ENCODE peak calls at places on chromosomes 2 and 18, in four cellular contexts. A is heart right ventricle; J is CD8-positive, alpha-beta T cell; P is right cardiac atrium. K is an unnamed sample.
A peak's percentile ranks its signal among the peaks of the same experiment; 100 is the strongest.

GRCh38 chr2:555164-555922 is 121.9 kb downstream of the TMEM18 start:
- DNase-seq in A (no peak), J (no peak), P (peak; percentile 36), K (no peak)

GRCh38 chr2:234081970-234082822 is 31.7 kb downstream of the SPP2 start:
- DNase-seq in A (no peak), J (no peak), P (no peak), K (no peak)

GRCh38 chr18:70333316-70333715 is 44.5 kb downstream of the SOCS6 start:
- DNase-seq in A (no peak), J (no peak), P (no peak), K (no peak)

GRCh38 chr2:99801304-99801909 is 311.6 kb upstream of the REV1 start:
- DNase-seq in A (no peak), J (no peak), P (no peak), K (no peak)

GRCh38 chr2:239271471-239272255 is 129.2 kb downstream of the HDAC4 start:
- DNase-seq in A (no peak), J (no peak), P (no peak), K (no peak)

GRCh38 chr2:80748576-80748975 is 444.0 kb upstream of the LRRTM1 start:
- DNase-seq in A (no peak), J (no peak), P (no peak), K (no peak)

GRCh38 chr2:213271947-213272346 is 12.3 kb upstream of the SPAG16 start:
- DNase-seq in A (no peak), J (no peak), P (no peak), K (no peak)

GRCh38 chr2:225865468-225865867 is 466.0 kb downstream of the NYAP2 start:
- DNase-seq in A (no peak), J (no peak), P (no peak), K (no peak)

GRCh38 chr2:79621252-79621651 is 108.4 kb downstream of the CTNNA2 start:
- DNase-seq in A (no peak), J (no peak), P (no peak), K (no peak)

GRCh38 chr18:52343138-52343537 is 3.1 kb downstream of the DCC start:
- DNase-seq in A (no peak), J (no peak), P (no peak), K (no peak)

GRCh38 chr2:229475753-229476152 is 204.7 kb upstream of the PID1 start:
- DNase-seq in A (no peak), J (no peak), P (no peak), K (no peak)

GRCh38 chr18:21740474-21740723 is 193 bp upstream of the MIB1 start:
- DNase-seq in A (peak; percentile 99), J (peak; percentile 98), P (no peak), K (no peak)

GRCh38 chr2:50722828-50723227 is 309.1 kb downstream of the NRXN1 start:
- DNase-seq in A (no peak), J (no peak), P (no peak), K (no peak)

GRCh38 chr2:11285499-11285898 is 58.9 kb downstream of the ROCK2 start:
- DNase-seq in A (no peak), J (no peak), P (no peak), K (no peak)

GRCh38 chr2:67322361-67323001 is 74.7 kb upstream of the ETAA1 start:
- DNase-seq in A (peak; percentile 20), J (no peak), P (peak; percentile 46), K (no peak)

GRCh38 chr2:8802741-8803140 is 34.7 kb downstream of the KIDINS220 start:
- DNase-seq in A (no peak), J (no peak), P (no peak), K (no peak)

GRCh38 chr2:39696072-39696471 is 30.4 kb downstream of the TMEM178A start:
- DNase-seq in A (no peak), J (no peak), P (no peak), K (no peak)

GRCh38 chr2:21070322-21071257 is 26.7 kb upstream of the APOB start:
- DNase-seq in A (no peak), J (no peak), P (no peak), K (no peak)

GRCh38 chr2:142130111-142131015 is 453 bp downstream of the LRP1B start:
- DNase-seq in A (peak; percentile 7), J (no peak), P (peak; percentile 78), K (no peak)

GRCh38 chr2:189265696-189266320 is 86.2 kb upstream of the COL5A2 start:
- DNase-seq in A (no peak), J (no peak), P (no peak), K (no peak)

GRCh38 chr2:170339324-170339723 is 161.4 kb downstream of the MYO3B start:
- DNase-seq in A (no peak), J (no peak), P (no peak), K (no peak)

GRCh38 chr2:119490106-119490505 is 34.2 kb downstream of the SCTR start:
- DNase-seq in A (no peak), J (no peak), P (no peak), K (no peak)
- H3K4me1 ChIP-seq in A (peaks cover 48% of the 10 kb centered on the region), J (no peaks in the 10 kb centered on the region), P (peaks cover 12% of the 10 kb centered on the region), K (no peaks in the 10 kb centered on the region)

GRCh38 chr2:237060518-237061312 is 25.0 kb upstream of the COPS8 start:
- DNase-seq in A (peak; percentile 55), J (no peak), P (peak; percentile 54), K (peak; percentile 32)
- H3K27ac ChIP-seq in A (no peak overlapping the region), J (no peak overlapping the region), P (no peak overlapping the region), K (no peak overlapping the region)

GRCh38 chr2:205024822-205025518 is 479.7 kb downstream of the PARD3B start:
- DNase-seq in A (peak; percentile 51), J (no peak), P (peak; percentile 51), K (no peak)
- H3K4me3 ChIP-seq in A (no peak overlapping the region), J (no peak overlapping the region), P (no peak overlapping the region), K (no peak overlapping the region)

DNA sequence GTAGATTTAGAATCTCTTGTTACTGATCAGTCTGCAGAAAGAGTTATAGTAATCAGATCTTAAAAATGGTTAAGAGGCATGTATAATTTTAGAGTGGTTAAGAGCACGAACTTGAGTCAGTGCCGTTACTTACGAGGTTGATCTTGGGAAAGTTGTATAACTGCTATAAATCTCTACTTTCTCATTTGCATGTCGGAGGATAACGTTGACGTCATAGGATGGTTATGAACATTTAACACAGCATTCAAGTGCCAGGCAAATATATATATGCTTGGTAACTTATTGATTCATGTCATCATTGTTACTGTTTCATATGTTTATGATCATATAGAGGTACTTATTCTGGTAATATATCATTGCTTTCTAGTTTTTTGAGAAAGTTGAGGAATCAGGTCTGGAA is 146.2 kb downstream of the ARHGAP28 start:
- DNase-seq in A (no peak), J (no peak), P (no peak), K (no peak)
- H3K4me1 ChIP-seq in A (no peaks in the 10 kb centered on the region), J (no peaks in the 10 kb centered on the region), P (no peaks in the 10 kb centered on the region), K (no peaks in the 10 kb centered on the region)